ENCODE peak calls at places on chromosomes 1 and 21, in nine cellular contexts. C is A549, M is adrenal gland, L is spleen, F is testis, I is vagina, V is thyroid gland, B is Peyer's patch, Z is uterus. W is an unnamed sample.
A peak's percentile ranks its signal among the peaks of the same experiment; 100 is the strongest.

GRCh38 chr1:164617607-164618564 is 58.9 kb downstream of the PBX1 start:
- DNase-seq in C (peak; percentile 51), M (no peak), L (no peak), F (no peak), I (no peak), V (peak; percentile 58), B (no peak), Z (no peak), W (peak; percentile 42)

GRCh38 chr21:9839011-9839661 is 682.2 kb upstream of the TPTE start:
- DNase-seq in C (no peak), M (no peak), L (peak; percentile 81), F (peak; percentile 47), I (no peak), V (no peak), B (no peak), Z (no peak), W (no peak)

GRCh38 chr1:40848530-40849189 is 13.5 kb downstream of the CITED4 start:
- DNase-seq in C (peak; percentile 74), M (peak; percentile 66), L (peak; percentile 71), F (peak; percentile 76), I (no peak), V (peak; percentile 76), B (no peak), Z (peak; percentile 58), W (peak; percentile 68)

GRCh38 chr1:225694151-225694603 is 41.3 kb upstream of the ENAH start:
- DNase-seq in C (peak; percentile 76), M (peak; percentile 46), L (no peak), F (peak; percentile 26), I (no peak), V (no peak), B (no peak), Z (no peak), W (peak; percentile 56)

GRCh38 chr1:192993426-192994085 is 65.6 kb downstream of the UCHL5 start:
- DNase-seq in C (no peak), M (no peak), L (no peak), F (no peak), I (no peak), V (no peak), B (no peak), Z (no peak), W (peak; percentile 63)

GRCh38 chr1:184691719-184692324 is 62.8 kb downstream of the EDEM3 start:
- DNase-seq in C (peak; percentile 50), M (no peak), L (no peak), F (peak; percentile 29), I (no peak), V (no peak), B (no peak), Z (no peak), W (peak; percentile 68)

GRCh38 chr1:179142889-179143299 is 61.0 kb downstream of the TOR3A start:
- DNase-seq in C (peak; percentile 88), M (no peak), L (no peak), F (no peak), I (no peak), V (no peak), B (no peak), Z (no peak), W (peak; percentile 99)

GRCh38 chr1:175887981-175888428 is 144.6 kb upstream of the TNR start:
- DNase-seq in C (peak; percentile 61), M (peak; percentile 50), L (no peak), F (peak; percentile 85), I (no peak), V (peak; percentile 43), B (no peak), Z (peak; percentile 19), W (peak; percentile 36)

GRCh38 chr21:17967319-17967718 is 148.2 kb upstream of the C21orf91 start:
- DNase-seq in C (no peak), M (no peak), L (no peak), F (no peak), I (no peak), V (no peak), B (no peak), Z (no peak), W (no peak)

GRCh38 chr1:171743014-171743870 is 1.4 kb upstream of the VAMP4 start:
- DNase-seq in C (no peak), M (peak; percentile 30), L (no peak), F (peak; percentile 29), I (no peak), V (peak; percentile 19), B (no peak), Z (no peak), W (peak; percentile 89)

GRCh38 chr1:150809651-150810050 is 1.6 kb upstream of the CTSK start:
- DNase-seq in C (no peak), M (no peak), L (no peak), F (no peak), I (no peak), V (no peak), B (no peak), Z (peak; percentile 31), W (peak; percentile 83)

GRCh38 chr1:38892976-38893375 is 11.6 kb upstream of the GJA9 start:
- DNase-seq in C (no peak), M (no peak), L (no peak), F (no peak), I (no peak), V (no peak), B (no peak), Z (no peak), W (no peak)

GRCh38 chr1:159068877-159069276 is 7.7 kb downstream of the AIM2 start:
- DNase-seq in C (no peak), M (no peak), L (no peak), F (no peak), I (no peak), V (no peak), B (no peak), Z (no peak), W (peak; percentile 78)

GRCh38 chr1:4653328-4653660 is 1.1 kb upstream of the AJAP1 start:
- DNase-seq in C (no peak), M (no peak), L (no peak), F (no peak), I (no peak), V (no peak), B (no peak), Z (no peak), W (no peak)

GRCh38 chr1:219876798-219877209 is 51.6 kb downstream of the SLC30A10 start:
- DNase-seq in C (peak; percentile 36), M (no peak), L (no peak), F (no peak), I (no peak), V (no peak), B (no peak), Z (no peak), W (no peak)

GRCh38 chr1:15449567-15449966 is 7.0 kb upstream of the CELA2A start:
- DNase-seq in C (no peak), M (no peak), L (no peak), F (no peak), I (no peak), V (no peak), B (no peak), Z (no peak), W (no peak)

GRCh38 chr1:3422638-3423037 is 31.8 kb upstream of the ARHGEF16 start:
- DNase-seq in C (no peak), M (no peak), L (no peak), F (no peak), I (no peak), V (no peak), B (no peak), Z (no peak), W (no peak)

GRCh38 chr1:16921391-16922185 is at the start of gene CROCC:
- DNase-seq in C (no peak), M (no peak), L (peak; percentile 91), F (no peak), I (no peak), V (peak; percentile 35), B (peak; percentile 53), Z (no peak), W (no peak)

DNA sequence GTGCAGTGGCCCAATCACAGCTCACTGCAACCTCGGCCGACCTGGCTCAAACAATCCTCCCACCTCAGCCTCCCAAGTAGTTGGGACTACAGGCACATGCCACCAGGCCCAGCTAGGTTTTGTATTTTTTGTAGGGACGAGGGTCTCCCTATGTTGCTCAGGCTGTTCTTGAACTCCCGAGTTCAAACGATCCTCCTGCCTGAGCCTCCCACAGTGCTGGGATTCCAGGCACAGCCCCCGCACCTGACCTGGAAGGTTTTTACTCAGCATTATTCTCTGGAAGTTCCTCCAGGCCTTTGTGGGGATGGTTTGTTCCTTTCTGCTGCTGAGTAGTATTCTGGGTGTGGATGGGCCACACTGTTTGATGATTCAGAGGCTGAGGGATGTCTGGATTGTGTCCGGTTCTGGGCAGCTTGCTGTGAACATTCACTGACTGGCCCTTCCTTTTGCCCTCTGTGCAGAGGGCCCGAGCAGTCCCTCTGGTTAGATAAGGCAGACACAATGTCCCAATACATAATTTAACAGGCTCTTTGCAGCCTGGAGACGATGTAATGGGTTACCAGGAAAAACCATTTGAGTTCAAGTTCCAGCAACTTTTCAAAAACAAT is 6.0 kb upstream of the TRAPPC10 start:
- DNase-seq in C (peak; percentile 77), M (no peak), L (no peak), F (peak; percentile 58), I (no peak), V (no peak), B (no peak), Z (peak; percentile 69), W (peak; percentile 90)
- H3K27ac ChIP-seq in C (peak overlapping the region; percentile 88), M (peak overlapping the region; percentile 80), L (peak overlapping the region; percentile 62), F (peak overlapping the region; percentile 18), I (peak overlapping the region; percentile 78), V (no peak overlapping the region), B (no peak overlapping the region), Z (peak overlapping the region; percentile 80), W (peak overlapping the region; percentile 71)

GRCh38 chr1:27366113-27366410 is 699 bp downstream of the MAP3K6 start:
- DNase-seq in C (peak; percentile 78), M (peak; percentile 82), L (peak; percentile 94), F (peak; percentile 82), I (no peak), V (peak; percentile 92), B (peak; percentile 80), Z (peak; percentile 86), W (peak; percentile 49)
- TF ChIP-seq POLR2A in C (peak; percentile 51), M (no peak), L (no peak), F (no peak), I (no peak), V (peak; percentile 49), B (no peak), Z (peak; percentile 57), W (no peak)

DNA sequence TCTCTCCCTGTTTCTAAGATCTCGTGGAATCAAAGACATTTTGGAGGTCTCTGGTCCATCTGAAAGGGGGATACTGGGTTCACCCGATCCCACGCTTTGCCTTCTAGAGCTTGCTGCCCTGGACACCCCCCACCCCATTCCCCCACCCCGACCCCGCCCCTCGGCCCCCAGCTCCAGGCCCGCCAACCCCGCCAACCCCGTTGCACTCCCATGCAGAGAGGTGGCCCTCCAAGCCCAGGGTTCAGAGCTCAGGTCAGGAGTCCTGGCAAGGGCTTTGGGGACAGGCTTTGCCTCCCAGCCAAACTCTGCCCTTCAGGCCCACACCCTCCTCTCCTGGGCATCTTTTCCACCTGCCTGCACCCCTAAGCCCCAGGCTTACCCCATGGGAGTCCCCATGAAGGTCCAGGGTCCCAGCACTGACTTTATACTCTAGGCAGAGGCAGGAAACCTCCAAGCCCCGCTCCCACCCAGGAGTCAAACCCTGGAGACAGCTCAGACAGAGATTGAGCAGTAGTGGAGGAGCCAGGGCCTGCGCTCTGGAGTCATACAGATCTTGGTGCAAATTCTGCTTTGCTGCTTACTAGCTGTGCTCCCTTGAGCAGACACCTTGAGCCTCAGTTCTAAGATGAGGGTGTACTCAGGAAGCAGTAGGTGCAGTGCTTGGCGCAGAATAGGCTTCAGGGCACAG is 155.9 kb downstream of the FOXD2 start:
- DNase-seq in C (no peak), M (no peak), L (no peak), F (no peak), I (no peak), V (no peak), B (no peak), Z (no peak), W (no peak)
- H3K4me3 ChIP-seq in C (no peak overlapping the region), M (no peak overlapping the region), L (no peak overlapping the region), F (peak overlapping the region; percentile 33), I (no peak overlapping the region), V (no peak overlapping the region), B (no peak overlapping the region), Z (no peak overlapping the region), W (no peak overlapping the region)

GRCh38 chr1:46246548-46247432 is 773 bp upstream of the RAD54L start:
- DNase-seq in C (no peak), M (peak; percentile 53), L (peak; percentile 90), F (peak; percentile 54), I (no peak), V (peak; percentile 93), B (peak; percentile 55), Z (no peak), W (peak; percentile 45)
- H3K27ac ChIP-seq in C (peak overlapping the region; percentile 75), M (peak overlapping the region; percentile 72), L (peak overlapping the region; percentile 72), F (no peak overlapping the region), I (peak overlapping the region; percentile 66), V (peak overlapping the region; percentile 35), B (peak overlapping the region; percentile 83), Z (peak overlapping the region; percentile 27), W (peak overlapping the region; percentile 50)

W was measured in IMR-90.